ENCODE peak calls at places on chromosome 17, in five cellular contexts. I, U, S, J and A are unnamed samples.

GRCh38 chr17:57727776-57728175 is 17.3 kb downstream of the CCDC182 start:
- DNase-seq in J (no peak), U (no peak), I (no peak), S (no peak), A (no peak)

GRCh38 chr17:20174588-20175265 is 165.6 kb downstream of the SPECC1 start:
- DNase-seq in S (no peak), I (no peak), J (no peak), U (no peak), A (no peak)

GRCh38 chr17:39750131-39751015 is 12.6 kb downstream of the GRB7 start:
- DNase-seq in U (no peak), J (no peak), S (peak; percentile 22), I (no peak), A (no peak)

GRCh38 chr17:42459983-42460300 is 1.3 kb downstream of the ATP6V0A1 start:
- DNase-seq in U (no peak), J (peak; percentile 33), I (no peak), S (peak; percentile 46), A (no peak)

GRCh38 chr17:27755706-27756466 is 44.4 kb downstream of the NOS2 start:
- DNase-seq in J (no peak), I (no peak), S (no peak), U (no peak), A (no peak)

GRCh38 chr17:13374203-13375143 is 227.3 kb downstream of the HS3ST3A1 start:
- DNase-seq in S (no peak), U (no peak), J (peak; percentile 28), I (no peak), A (no peak)

GRCh38 chr17:62732125-62732524 is 76.0 kb downstream of the MARCHF10 start:
- DNase-seq in U (no peak), S (no peak), I (no peak), J (no peak), A (no peak)

GRCh38 chr17:63820963-63821561 is 6.2 kb upstream of the PSMC5 start:
- DNase-seq in I (no peak), U (no peak), S (no peak), J (no peak), A (no peak)

GRCh38 chr17:41835214-41835799 is 725 bp downstream of the NT5C3B start:
- DNase-seq in U (no peak), S (peak; percentile 43), J (no peak), I (no peak), A (no peak)

GRCh38 chr17:29019475-29020181 is 13.8 kb upstream of the SEZ6 start:
- DNase-seq in S (peak; percentile 96), U (no peak), I (no peak), J (peak; percentile 17), A (no peak)

GRCh38 chr17:31674717-31675349 is 184.2 kb downstream of the COPRS start:
- DNase-seq in I (no peak), S (no peak), U (no peak), J (no peak), A (no peak)

GRCh38 chr17:33291248-33292183 is 1.6 kb downstream of the ASIC2 start:
- DNase-seq in I (no peak), U (no peak), S (peak; percentile 15), J (peak; percentile 50), A (no peak)

GRCh38 chr17:9982159-9982558 is 77.1 kb upstream of the RCVRN start:
- DNase-seq in J (peak; percentile 30), S (no peak), I (no peak), U (no peak), A (no peak)

GRCh38 chr17:76715462-76715830 is 4.7 kb upstream of the MXRA7 start:
- DNase-seq in I (no peak), S (no peak), U (no peak), J (no peak), A (no peak)

GRCh38 chr17:17096438-17097178 is 54.4 kb downstream of the MPRIP start:
- DNase-seq in S (no peak), I (no peak), U (no peak), J (peak; percentile 69), A (no peak)

GRCh38 chr17:2433696-2434095 is 32.8 kb upstream of the MNT start:
- DNase-seq in I (no peak), J (no peak), U (no peak), S (no peak), A (no peak)

GRCh38 chr17:77303620-77304019 is 162.9 kb downstream of the SEC14L1 start:
- DNase-seq in J (no peak), I (no peak), U (no peak), S (no peak), A (no peak)

GRCh38 chr17:62995377-62995885 is 29.4 kb downstream of the TANC2 start:
- DNase-seq in I (no peak), U (peak; percentile 17), J (peak; percentile 31), S (peak; percentile 29), A (peak; percentile 49)

GRCh38 chr17:81396722-81397313 is 1.6 kb downstream of the BAHCC1 start:
- DNase-seq in U (peak; percentile 39), S (peak; percentile 87), I (peak; percentile 38), J (no peak), A (peak; percentile 47)

GRCh38 chr17:83152745-83153611 is 73.6 kb downstream of the METRNL start:
- DNase-seq in I (no peak), S (no peak), U (no peak), J (peak; percentile 2), A (peak; percentile 3)